ENCODE peak calls at places on chromosomes 1 and 21, in four cellular contexts. R, D, V and B are unnamed samples.
A peak's percentile ranks its signal among the peaks of the same experiment; 100 is the strongest.

GRCh38 chr1:72197786-72198185 is 84.6 kb downstream of the NEGR1 start:
- DNase-seq in R (no peak), D (peak; percentile 20), V (no peak), B (no peak)

GRCh38 chr21:16279658-16280581 is 550.1 kb downstream of the USP25 start:
- DNase-seq in R (no peak), D (peak; percentile 61), V (no peak), B (no peak)

GRCh38 chr1:6028042-6028895 is 17.4 kb upstream of the KCNAB2 start:
- DNase-seq in R (peak; percentile 91), D (peak; percentile 21), V (no peak), B (peak; percentile 51)

GRCh38 chr1:56072310-56072709 is 507.1 kb downstream of the PLPP3 start:
- DNase-seq in R (no peak), D (no peak), V (no peak), B (no peak)

GRCh38 chr1:101310484-101310883 is 73.7 kb downstream of the S1PR1 start:
- DNase-seq in R (no peak), D (no peak), V (no peak), B (no peak)

GRCh38 chr1:85344256-85344694 is 67.8 kb upstream of the BCL10 start:
- DNase-seq in R (no peak), D (peak; percentile 52), V (peak; percentile 33), B (no peak)

GRCh38 chr1:204507317-204508105 is 8.7 kb upstream of the MDM4 start:
- DNase-seq in R (no peak), D (peak; percentile 74), V (peak; percentile 47), B (no peak)

GRCh38 chr1:160428053-160428452 is 27.7 kb downstream of the VANGL2 start:
- DNase-seq in R (no peak), D (no peak), V (no peak), B (no peak)

GRCh38 chr1:162570718-162571117 is 9.2 kb downstream of the UAP1 start:
- DNase-seq in R (no peak), D (no peak), V (no peak), B (no peak)

GRCh38 chr1:206558794-206559660 is 51.7 kb downstream of the RASSF5 start:
- DNase-seq in R (no peak), D (no peak), V (no peak), B (no peak)

GRCh38 chr1:100145116-100145515 is 12.2 kb downstream of the TRMT13 start:
- DNase-seq in R (no peak), D (no peak), V (no peak), B (no peak)

GRCh38 chr1:20212099-20212684 is 25.9 kb upstream of the PLA2G2C start:
- DNase-seq in R (no peak), D (no peak), V (peak; percentile 68), B (no peak)

GRCh38 chr1:237677979-237678378 is 212.7 kb downstream of the ZP4 start:
- DNase-seq in R (no peak), D (peak; percentile 25), V (peak; percentile 31), B (no peak)

GRCh38 chr1:61980561-61980960 is 214.1 kb upstream of the L1TD1 start:
- DNase-seq in R (no peak), D (peak; percentile 36), V (peak; percentile 27), B (no peak)

GRCh38 chr1:200267937-200268336 is 141.9 kb downstream of the ZNF281 start:
- DNase-seq in R (no peak), D (no peak), V (no peak), B (no peak)

GRCh38 chr1:212432706-212433576 is at the start of gene NENF:
- DNase-seq in R (peak; percentile 95), D (peak; percentile 70), V (peak; percentile 82), B (peak; percentile 61)

GRCh38 chr1:54334996-54335395 is 71.2 kb downstream of the SSBP3 start:
- DNase-seq in R (no peak), D (peak; percentile 41), V (no peak), B (no peak)

GRCh38 chr1:226973371-226973897 is 33.3 kb downstream of the COQ8A start:
- DNase-seq in R (no peak), D (peak; percentile 28), V (no peak), B (no peak)